ENCODE peak calls at places on chromosomes 5 and 9, in ten cellular contexts. X is left ventricle myocardium inferior; N is choroid plexus epithelial cell; K is cardiac fibroblast; Y is GM23338; O is GM04503; H is pulmonary artery endothelial cell; M is EL; V is ELF-1; A is CD4-positive, alpha-beta memory T cell. L is an unnamed sample.

GRCh38 chr5:94992325-94992724 is 292.6 kb downstream of the MCTP1 start:
- DNase-seq in X (no peak), N (no peak), K (no peak), Y (no peak), O (no peak), H (no peak), M (no peak), V (no peak), A (no peak), L (no peak)

GRCh38 chr9:130689937-130690700 is 3.5 kb upstream of the EXOSC2 start:
- DNase-seq in X (no peak), N (peak; percentile 98), K (peak; percentile 94), Y (peak; percentile 95), O (peak; percentile 93), H (peak; percentile 64), M (peak; percentile 97), V (peak; percentile 87), A (no peak), L (peak; percentile 44)

GRCh38 chr9:122904823-122905710 is at the start of gene RC3H2:
- DNase-seq in X (peak; percentile 98), N (peak; percentile 100), K (peak; percentile 100), Y (peak; percentile 100), O (peak; percentile 99), H (peak; percentile 99), M (peak; percentile 100), V (peak; percentile 99), A (peak; percentile 99), L (peak; percentile 98)

GRCh38 chr5:140267559-140268018 is 35.3 kb downstream of the PFDN1 start:
- DNase-seq in X (no peak), N (no peak), K (peak; percentile 37), Y (no peak), O (no peak), H (peak; percentile 68), M (no peak), V (no peak), A (no peak), L (no peak)

GRCh38 chr5:164002214-164002613 is 496.8 kb downstream of the MAT2B start:
- DNase-seq in X (no peak), N (peak; percentile 20), K (no peak), Y (peak; percentile 26), O (no peak), H (no peak), M (no peak), V (no peak), A (no peak), L (no peak)

GRCh38 chr5:76252437-76252836 is 150.6 kb upstream of the IQGAP2 start:
- DNase-seq in X (no peak), N (no peak), K (no peak), Y (no peak), O (no peak), H (no peak), M (no peak), V (no peak), A (no peak), L (no peak)

GRCh38 chr5:14186132-14186830 is 43.1 kb downstream of the TRIO start:
- DNase-seq in X (no peak), N (peak; percentile 79), K (peak; percentile 91), Y (no peak), O (no peak), H (peak; percentile 37), M (peak; percentile 75), V (no peak), A (no peak), L (no peak)

GRCh38 chr5:28281381-28281780 is 1243.0 kb upstream of the CDH9 start:
- DNase-seq in X (no peak), N (peak; percentile 73), K (no peak), Y (no peak), O (no peak), H (no peak), M (no peak), V (no peak), A (no peak), L (no peak)

GRCh38 chr5:132662925-132663770 is 5.2 kb downstream of the IL13 start:
- DNase-seq in X (no peak), N (peak; percentile 47), K (peak; percentile 37), Y (peak; percentile 17), O (no peak), H (no peak), M (no peak), V (peak; percentile 48), A (peak; percentile 53), L (no peak)